ENCODE peak calls at places on chromosomes 6 and 20, in ten cellular contexts. P is small intestine; W is EL; M is GM04503; U is COR-L47; B is anterior cingulate cortex; Y is activated gamma-delta T cell treated with anti-CD3 and anti-CD28 coated beads, Interleukin-2, amount 50 U/mL, for 16 hours; H is nephron progenitor cell; I is colonic mucosa; X is PC-9. F is an unnamed sample.

GRCh38 chr6:1575213-1576041 is 34.3 kb upstream of the FOXC1 start:
- DNase-seq in M (no peak), X (no peak), U (no peak), W (peak; percentile 18), B (no peak), H (peak; percentile 56), I (no peak), Y (no peak), P (no peak), F (no peak)

GRCh38 chr20:62389601-62390087 is 2.7 kb downstream of the RPS21 start:
- DNase-seq in X (no peak), Y (no peak), B (no peak), M (no peak), I (no peak), W (no peak), H (no peak), P (no peak), U (no peak), F (no peak)

GRCh38 chr6:91566467-91566866 is 979.6 kb upstream of the MAP3K7 start:
- DNase-seq in P (no peak), I (no peak), M (no peak), X (no peak), B (no peak), W (peak; percentile 7), H (no peak), U (no peak), Y (no peak), F (no peak)

GRCh38 chr6:121426686-121427085 is 8.8 kb upstream of the GJA1 start:
- DNase-seq in H (no peak), M (no peak), B (no peak), P (no peak), X (no peak), W (no peak), I (no peak), U (no peak), Y (no peak), F (no peak)

GRCh38 chr6:34064675-34065074 is 81.2 kb downstream of the GRM4 start:
- DNase-seq in B (no peak), X (no peak), U (no peak), H (no peak), P (no peak), I (no peak), W (no peak), M (no peak), Y (no peak), F (no peak)

GRCh38 chr6:125363360-125364121 is 61.8 kb upstream of the HDDC2 start:
- DNase-seq in M (no peak), H (peak; percentile 72), W (peak; percentile 36), P (peak; percentile 2), X (peak; percentile 64), B (no peak), Y (no peak), I (no peak), U (peak; percentile 56), F (no peak)

GRCh38 chr6:37503486-37503980 is 3.8 kb upstream of the CCDC167 start:
- DNase-seq in H (no peak), I (no peak), Y (no peak), B (no peak), P (no peak), W (no peak), U (no peak), X (no peak), M (no peak), F (no peak)

GRCh38 chr6:72784581-72784980 is 162.7 kb downstream of the KCNQ5 start:
- DNase-seq in H (no peak), I (no peak), P (no peak), M (peak; percentile 50), B (no peak), W (peak; percentile 90), Y (no peak), U (no peak), X (no peak), F (peak; percentile 21)

GRCh38 chr6:166615059-166615770 is 11.8 kb downstream of the RPS6KA2 start:
- DNase-seq in Y (no peak), M (no peak), H (no peak), P (no peak), U (no peak), W (peak; percentile 19), X (no peak), B (no peak), I (no peak), F (no peak)

GRCh38 chr20:1757606-1758507 is 100.3 kb upstream of the SIRPG start:
- DNase-seq in Y (no peak), B (no peak), U (no peak), I (no peak), W (no peak), P (peak; percentile 81), X (no peak), M (no peak), H (no peak), F (no peak)

GRCh38 chr6:6749791-6750434 is 161.4 kb downstream of the LY86 start:
- DNase-seq in P (peak; percentile 80), I (peak; percentile 73), X (peak; percentile 68), M (peak; percentile 41), H (peak; percentile 20), B (no peak), W (peak; percentile 88), U (no peak), Y (no peak), F (no peak)

GRCh38 chr20:57808266-57808866 is 98.6 kb upstream of the PMEPA1 start:
- DNase-seq in H (no peak), P (no peak), I (no peak), B (no peak), X (no peak), Y (no peak), W (no peak), M (no peak), U (no peak), F (no peak)

GRCh38 chr6:25016311-25016710 is 80.6 kb upstream of the RIPOR2 start:
- DNase-seq in U (no peak), P (no peak), H (no peak), Y (no peak), I (no peak), X (no peak), B (no peak), W (peak; percentile 41), M (no peak), F (no peak)

GRCh38 chr20:44582321-44583025 is at the start of gene PKIG:
- DNase-seq in P (no peak), Y (no peak), U (no peak), W (peak; percentile 87), X (no peak), M (peak; percentile 71), H (no peak), I (no peak), B (no peak), F (peak; percentile 29)

GRCh38 chr6:159862103-159862502 is 28.7 kb upstream of the MAS1 start:
- DNase-seq in X (no peak), I (no peak), M (no peak), Y (no peak), H (no peak), P (no peak), W (no peak), B (no peak), U (no peak), F (no peak)

GRCh38 chr6:109039795-109040194 is 54.9 kb downstream of the SESN1 start:
- DNase-seq in U (no peak), B (no peak), Y (no peak), X (no peak), P (no peak), I (no peak), M (no peak), H (no peak), W (no peak), F (no peak)

GRCh38 chr6:118963003-118963402 is 28.0 kb upstream of the MCM9 start:
- DNase-seq in U (no peak), M (no peak), X (no peak), B (no peak), Y (no peak), W (no peak), H (no peak), P (no peak), I (no peak), F (no peak)

GRCh38 chr6:7671076-7671475 is 54.8 kb upstream of the BMP6 start:
- DNase-seq in X (no peak), B (no peak), I (no peak), M (peak; percentile 61), P (no peak), Y (no peak), U (no peak), W (peak; percentile 55), H (no peak), F (no peak)

GRCh38 chr20:51092238-51092822 is 69.4 kb upstream of the KCNG1 start:
- DNase-seq in W (no peak), M (no peak), I (no peak), X (no peak), U (no peak), P (no peak), B (no peak), Y (no peak), H (no peak), F (no peak)

GRCh38 chr6:88728756-88729155 is 234.7 kb downstream of the RNGTT start:
- DNase-seq in P (no peak), X (no peak), M (no peak), Y (no peak), I (no peak), W (no peak), B (no peak), H (no peak), U (no peak), F (no peak)

GRCh38 chr6:70124882-70125535 is 177.9 kb downstream of the COL9A1 start:
- DNase-seq in M (peak; percentile 25), X (no peak), W (peak; percentile 18), P (no peak), H (no peak), U (no peak), I (peak; percentile 22), Y (no peak), B (no peak), F (no peak)

GRCh38 chr20:1336699-1337387 is 7.9 kb upstream of the SDCBP2 start:
- DNase-seq in X (no peak), M (no peak), W (no peak), H (no peak), P (peak; percentile 40), Y (no peak), B (no peak), U (peak; percentile 46), I (peak; percentile 58), F (no peak)

GRCh38 chr6:6543181-6543879 is 45.2 kb upstream of the LY86 start:
- DNase-seq in X (no peak), P (no peak), B (no peak), U (no peak), I (no peak), H (no peak), Y (no peak), M (no peak), W (no peak), F (no peak)

GRCh38 chr6:134936927-134937326 is 13.0 kb downstream of the ALDH8A1 start:
- DNase-seq in M (peak; percentile 76), X (no peak), W (peak; percentile 90), I (no peak), B (no peak), P (no peak), Y (no peak), H (no peak), U (no peak), F (peak; percentile 91)

F was measured in AG04449.